ENCODE peak calls at places on chromosome 10, in six cellular contexts. W, F, I, C, U and N are unnamed samples.

GRCh38 chr10:79137826-79138225 is 69.1 kb downstream of the ZMIZ1 start:
- DNase-seq in I (no peak), U (no peak), C (peak; percentile 41), W (no peak), F (no peak), N (no peak)

GRCh38 chr10:121854809-121855445 is 72.9 kb downstream of the ATE1 start:
- DNase-seq in F (no peak), I (no peak), U (no peak), C (no peak), W (no peak), N (no peak)

GRCh38 chr10:29746080-29746797 is 111.5 kb upstream of the SVIL start:
- DNase-seq in F (no peak), U (no peak), C (no peak), W (no peak), I (no peak), N (no peak)

GRCh38 chr10:92691591-92692084 is 1.9 kb downstream of the HHEX start:
- DNase-seq in I (no peak), C (peak; percentile 60), F (no peak), U (peak; percentile 38), W (peak; percentile 20), N (peak; percentile 9)

GRCh38 chr10:3527869-3528268 is 257.1 kb downstream of the KLF6 start:
- DNase-seq in C (no peak), U (no peak), I (no peak), F (no peak), W (no peak), N (no peak)

GRCh38 chr10:6491841-6492609 is 88.1 kb downstream of the PRKCQ start:
- DNase-seq in C (no peak), F (no peak), W (no peak), I (no peak), U (no peak), N (no peak)

GRCh38 chr10:4725917-4726606 is 99.9 kb upstream of the AKR1E2 start:
- DNase-seq in W (no peak), F (no peak), I (no peak), C (no peak), U (no peak), N (no peak)

GRCh38 chr10:133356953-133357292 is 896 bp downstream of the FUOM start:
- DNase-seq in C (no peak), U (no peak), F (no peak), W (no peak), I (no peak), N (no peak)

GRCh38 chr10:130749911-130750310 is 561.6 kb downstream of the TCERG1L start:
- DNase-seq in C (no peak), F (no peak), W (no peak), I (no peak), U (no peak), N (no peak)

GRCh38 chr10:30818854-30819253 is 189.3 kb upstream of the LYZL2 start:
- DNase-seq in F (no peak), W (no peak), U (no peak), C (no peak), I (no peak), N (no peak)

GRCh38 chr10:3961082-3961481 is 176.1 kb upstream of the KLF6 start:
- DNase-seq in F (no peak), C (no peak), W (no peak), U (no peak), I (no peak), N (no peak)

GRCh38 chr10:30737931-30738391 is 108.4 kb upstream of the LYZL2 start:
- DNase-seq in F (no peak), U (no peak), C (no peak), W (no peak), I (no peak), N (no peak)

GRCh38 chr10:122498521-122498920 is 37.2 kb downstream of the HTRA1 start:
- DNase-seq in C (no peak), W (peak; percentile 70), F (no peak), I (no peak), U (peak; percentile 73), N (no peak)

GRCh38 chr10:97713351-97713827 is at the start of gene MARVELD1:
- DNase-seq in I (peak; percentile 76), W (peak; percentile 68), U (no peak), F (peak; percentile 55), C (peak; percentile 46), N (peak; percentile 46)

GRCh38 chr10:12377891-12378290 is 28.5 kb downstream of the CAMK1D start:
- DNase-seq in F (no peak), W (no peak), C (no peak), I (no peak), U (no peak), N (no peak)

GRCh38 chr10:69696073-69696731 is 66.2 kb downstream of the FAM241B start:
- DNase-seq in C (peak; percentile 23), U (no peak), W (no peak), F (peak; percentile 62), I (peak; percentile 58), N (peak; percentile 42)

GRCh38 chr10:673492-673891 is 16.0 kb downstream of the DIP2C start:
- DNase-seq in W (no peak), C (no peak), I (no peak), U (no peak), F (no peak), N (no peak)

GRCh38 chr10:76433161-76434005 is 1002.0 kb downstream of the LRMDA start:
- DNase-seq in C (peak; percentile 70), I (no peak), W (no peak), U (no peak), F (peak; percentile 82), N (no peak)

GRCh38 chr10:21020545-21020944 is 123.4 kb upstream of the NEBL start:
- DNase-seq in W (peak; percentile 31), I (peak; percentile 81), C (peak; percentile 7), F (peak; percentile 16), U (no peak), N (no peak)

GRCh38 chr10:49409755-49410154 is 13.9 kb upstream of the DRGX start:
- DNase-seq in I (no peak), C (peak; percentile 46), W (no peak), U (no peak), F (no peak), N (no peak)

GRCh38 chr10:7998831-7999230 is 55.7 kb upstream of the GATA3 start:
- DNase-seq in W (no peak), U (no peak), F (no peak), I (no peak), C (no peak), N (no peak)

GRCh38 chr10:58094985-58095718 is 172.5 kb downstream of the IPMK start:
- DNase-seq in C (no peak), F (no peak), U (no peak), I (no peak), W (no peak), N (no peak)

GRCh38 chr10:86668297-86669165 is at the start of gene LDB3:
- DNase-seq in F (peak; percentile 97), W (no peak), C (no peak), I (no peak), U (no peak), N (no peak)

GRCh38 chr10:48697091-48697490 is 12.4 kb downstream of the WDFY4 start:
- DNase-seq in U (no peak), I (no peak), C (no peak), W (no peak), F (no peak), N (no peak)

GRCh38 chr10:27413831-27414348 is 90.2 kb upstream of the RAB18 start:
- DNase-seq in F (no peak), W (no peak), C (peak; percentile 16), U (no peak), I (no peak), N (no peak)

GRCh38 chr10:88318803-88319202 is 264.3 kb downstream of the RNLS start:
- DNase-seq in U (no peak), W (no peak), C (no peak), I (no peak), F (no peak), N (no peak)

DNA sequence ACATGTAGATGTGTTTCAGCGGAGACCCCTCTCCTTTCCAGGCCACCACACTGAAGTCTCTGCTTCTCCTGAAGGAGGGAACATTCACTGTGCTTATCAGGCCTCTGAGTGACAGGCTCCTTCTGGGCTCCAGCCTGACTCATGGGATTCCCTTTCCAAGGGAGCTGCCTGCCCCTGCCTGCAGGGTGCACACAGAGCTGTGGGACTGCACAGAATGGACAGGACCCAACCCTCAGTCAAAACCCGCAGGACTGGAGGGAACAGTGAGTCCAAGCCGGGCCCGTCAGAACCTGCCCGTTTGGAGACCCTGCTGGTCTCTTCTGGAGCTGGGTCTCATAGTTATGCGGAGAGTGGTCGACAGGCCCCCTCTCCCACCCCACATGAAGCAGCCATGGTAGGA is 32.6 kb downstream of the PLAC9 start:
- DNase-seq in U (no peak), W (no peak), F (peak; percentile 54), C (no peak), I (no peak), N (no peak)
- TF ChIP-seq CTCF in U (no peak), W (no peak), F (peak; percentile 55), C (no peak), I (no peak), N (no peak)

DNA sequence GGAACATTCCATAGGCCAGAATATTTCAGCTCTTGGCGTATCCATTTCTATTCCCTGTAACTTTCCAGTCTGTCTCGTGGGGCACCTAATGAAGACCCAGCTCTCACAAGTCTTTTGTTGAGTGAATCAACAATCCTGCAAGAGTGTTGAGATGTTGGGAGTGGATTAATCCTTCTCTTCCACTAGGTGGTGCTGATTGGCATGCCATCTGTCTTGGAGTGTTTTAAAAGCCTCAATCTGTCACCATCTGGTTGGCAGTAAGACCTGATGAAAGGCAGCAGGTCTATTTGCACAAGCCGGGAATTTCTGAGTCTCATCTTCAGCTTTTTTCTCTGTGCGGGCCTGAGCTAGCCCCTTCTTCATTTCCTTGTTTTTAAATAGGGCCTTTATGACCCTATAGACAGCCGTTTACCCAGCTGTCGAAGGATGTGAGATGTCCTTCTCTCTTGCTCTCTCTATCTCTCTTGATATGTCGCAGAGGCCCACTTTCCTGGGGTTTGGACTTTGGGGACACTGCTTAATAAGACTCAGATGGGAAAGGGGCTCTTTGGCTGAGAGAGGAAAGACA is 180.5 kb downstream of the ZNF365 start:
- DNase-seq in W (no peak), I (no peak), F (peak; percentile 60), U (no peak), C (peak; percentile 20), N (no peak)
- TF ChIP-seq CTCF in W (no peak), I (peak; percentile 85), F (peak; percentile 66), U (peak; percentile 40), C (peak; percentile 41), N (peak; percentile 63)

GRCh38 chr10:119201233-119201632 is 6.1 kb upstream of the GRK5 start:
- DNase-seq in W (no peak), C (no peak), U (no peak), F (no peak), I (no peak), N (no peak)

GRCh38 chr10:119198438-119198837 is 8.9 kb upstream of the GRK5 start:
- DNase-seq in F (no peak), W (no peak), C (peak; percentile 36), I (peak; percentile 54), U (no peak), N (no peak)

GRCh38 chr10:119197921-119198320 is 9.4 kb upstream of the GRK5 start:
- DNase-seq in C (no peak), I (no peak), W (no peak), U (no peak), F (no peak), N (no peak)

GRCh38 chr10:119203006-119203405 is 4.4 kb upstream of the GRK5 start:
- DNase-seq in U (no peak), C (no peak), W (no peak), I (no peak), F (no peak), N (no peak)

GRCh38 chr10:119199231-119199992 is 8.0 kb upstream of the GRK5 start:
- DNase-seq in F (peak; percentile 80), I (peak; percentile 59), U (peak; percentile 62), W (peak; percentile 79), C (peak; percentile 79), N (peak; percentile 51)
- TF ChIP-seq CTCF in F (peak; percentile 87), I (peak; percentile 91), U (peak; percentile 71), W (peak; percentile 37), C (peak; percentile 86), N (peak; percentile 75)

GRCh38 chr10:101569838-101570763 is 18.0 kb downstream of the POLL start:
- DNase-seq in F (peak; percentile 86), C (peak; percentile 80), I (peak; percentile 95), W (peak; percentile 92), U (no peak), N (peak; percentile 84)
- TF ChIP-seq CTCF in F (peak; percentile 61), C (peak; percentile 66), I (peak; percentile 61), W (peak; percentile 70), U (peak; percentile 93), N (peak; percentile 95)